ENCODE peak calls at places on chromosomes 5 and 9, in five cellular contexts. S, R, X, V and U are unnamed samples.

GRCh38 chr9:78903581-78903980 is 606.7 kb downstream of the PSAT1 start:
- DNase-seq in S (peak; percentile 63), R (no peak), X (no peak), V (no peak), U (no peak)

GRCh38 chr9:18396102-18396728 is 77.7 kb upstream of the ADAMTSL1 start:
- DNase-seq in S (peak; percentile 17), R (no peak), X (peak; percentile 32), V (peak; percentile 24), U (peak; percentile 13)

GRCh38 chr9:34823778-34824177 is 113.8 kb upstream of the CCL21 start:
- DNase-seq in S (no peak), R (no peak), X (no peak), V (no peak), U (no peak)

GRCh38 chr9:136939996-136940525 is 4.5 kb downstream of the FBXW5 start:
- DNase-seq in S (no peak), R (peak; percentile 69), X (no peak), V (no peak), U (no peak)

GRCh38 chr5:127001621-127002296 is 28.6 kb downstream of the MARCHF3 start:
- DNase-seq in S (peak; percentile 64), R (no peak), X (peak; percentile 87), V (no peak), U (no peak)

GRCh38 chr5:137695651-137696428 is 40.0 kb downstream of the KLHL3 start:
- DNase-seq in S (no peak), R (no peak), X (peak; percentile 17), V (no peak), U (no peak)

GRCh38 chr5:11302663-11303062 is 541.6 kb upstream of the DAP start:
- DNase-seq in S (no peak), R (no peak), X (no peak), V (no peak), U (no peak)

GRCh38 chr9:78821126-78821822 is 524.3 kb downstream of the PSAT1 start:
- DNase-seq in S (peak; percentile 44), R (peak; percentile 23), X (peak; percentile 23), V (peak; percentile 40), U (peak; percentile 11)

GRCh38 chr5:95763941-95764340 is 32.8 kb downstream of the RHOBTB3 start:
- DNase-seq in S (no peak), R (no peak), X (no peak), V (no peak), U (no peak)